ENCODE peak calls at places on chromosomes 13 and 19, in seven cellular contexts. N is lower leg skin; W is fibroblast of the aortic adventitia; M is nephron progenitor cell; Y is CD8-positive, alpha-beta T cell; S is stimulated activated CD4-positive, alpha-beta T cell treated with anti-CD3 and anti-CD28 coated beads, TNF-alpha, amount 100 ng/mL, for 48 hours; E is SW 1271. B is an unnamed sample.

GRCh38 chr19:29945017-29945416 is 3.0 kb downstream of the URI1 start:
- DNase-seq in N (no peak), E (no peak), M (no peak), W (no peak), Y (no peak), S (no peak), B (no peak)

GRCh38 chr19:46962030-46962570 is 57.5 kb upstream of the NPAS1 start:
- DNase-seq in S (no peak), E (no peak), N (no peak), M (no peak), W (no peak), Y (no peak), B (no peak)

GRCh38 chr13:36713842-36714241 is 40.0 kb downstream of the SERTM1 start:
- DNase-seq in S (no peak), M (no peak), E (no peak), W (peak), Y (no peak), N (no peak), B (no peak)

GRCh38 chr19:13091400-13092161 is 11.1 kb downstream of the LYL1 start:
- DNase-seq in E (no peak), Y (no peak), N (no peak), M (no peak), S (no peak), W (peak), B (no peak)

GRCh38 chr19:46862504-46862835 is 1.7 kb downstream of the ARHGAP35 start:
- DNase-seq in E (no peak), M (no peak), W (peak), Y (no peak), N (no peak), S (no peak), B (no peak)

GRCh38 chr13:60261432-60262351 is 98.0 kb upstream of the DIAPH3 start:
- DNase-seq in S (no peak), E (no peak), M (no peak), Y (no peak), W (no peak), N (no peak), B (no peak)

GRCh38 chr19:10764340-10764894 is 46.5 kb downstream of the DNM2 start:
- DNase-seq in S (no peak), W (no peak), E (no peak), N (no peak), M (peak), Y (no peak), B (no peak)

GRCh38 chr19:8615813-8616596 is 5.5 kb upstream of the ADAMTS10 start:
- DNase-seq in E (peak), N (peak), M (peak), Y (no peak), W (peak), S (peak), B (no peak)

GRCh38 chr19:35000338-35000646 is 169 bp downstream of the GRAMD1A start:
- DNase-seq in M (no peak), E (no peak), Y (no peak), W (no peak), S (no peak), N (no peak), B (no peak)

GRCh38 chr19:28184997-28185396 is 1028.0 kb downstream of the UQCRFS1 start:
- DNase-seq in W (peak), S (no peak), N (no peak), E (no peak), M (no peak), Y (no peak), B (no peak)

GRCh38 chr13:109569938-109570711 is 216.3 kb downstream of the IRS2 start:
- DNase-seq in W (no peak), N (no peak), S (peak), E (no peak), M (no peak), Y (no peak), B (no peak)

GRCh38 chr19:40778865-40779284 is 828 bp downstream of the RAB4B start:
- DNase-seq in E (no peak), Y (no peak), M (no peak), N (no peak), S (no peak), W (no peak), B (no peak)

GRCh38 chr19:55635334-55635717 is 5.5 kb upstream of the ZNF580 start:
- DNase-seq in S (no peak), M (no peak), N (no peak), E (no peak), Y (no peak), W (no peak), B (no peak)

GRCh38 chr19:29844891-29845575 is 33.2 kb downstream of the CCNE1 start:
- DNase-seq in W (peak), Y (peak), E (peak), N (peak), M (peak), S (peak), B (peak)

GRCh38 chr13:43786766-43787517 is at the start of gene ENOX1:
- DNase-seq in M (peak), E (peak), W (peak), S (peak), Y (no peak), N (no peak), B (no peak)

GRCh38 chr13:65479692-65480091 is 1750.4 kb downstream of the PCDH9 start:
- DNase-seq in W (no peak), N (no peak), Y (no peak), S (no peak), M (no peak), E (no peak), B (no peak)

GRCh38 chr19:14821958-14822357 is 13.0 kb downstream of the OR7A5 start:
- DNase-seq in N (no peak), S (no peak), M (no peak), W (no peak), E (no peak), Y (no peak), B (no peak)

GRCh38 chr19:3842948-3843347 is 25.9 kb downstream of the ZFR2 start:
- DNase-seq in S (no peak), N (no peak), E (no peak), W (no peak), Y (no peak), M (no peak), B (no peak)

GRCh38 chr19:47226426-47227346 is 4.3 kb downstream of the BBC3 start:
- DNase-seq in S (no peak), E (peak), Y (no peak), M (no peak), W (peak), N (peak), B (no peak)

GRCh38 chr13:30881191-30881651 is 24.9 kb upstream of the MEDAG start:
- DNase-seq in Y (no peak), N (peak), W (peak), E (no peak), S (no peak), M (no peak), B (no peak)

GRCh38 chr13:54742984-54743383 is 1714.4 kb downstream of the OLFM4 start:
- DNase-seq in N (no peak), W (no peak), E (no peak), S (no peak), M (no peak), Y (no peak), B (no peak)

GRCh38 chr19:2636897-2637683 is 65.4 kb downstream of the GNG7 start:
- DNase-seq in W (peak), M (peak), Y (peak), E (peak), S (peak), N (no peak), B (no peak)

GRCh38 chr19:51726049-51726448 is 2.3 kb upstream of the HAS1 start:
- DNase-seq in M (no peak), E (no peak), N (peak), Y (no peak), W (peak), S (no peak), B (peak)

GRCh38 chr19:35153701-35154534 is 617 bp upstream of the FXYD5 start:
- DNase-seq in Y (peak), N (no peak), S (peak), W (no peak), M (peak), E (peak), B (no peak)

GRCh38 chr19:46015961-46016425 is 6.9 kb downstream of the PGLYRP1 start:
- DNase-seq in S (no peak), M (peak), Y (no peak), N (no peak), E (no peak), W (no peak), B (no peak)

GRCh38 chr13:30702006-30702405 is 33.3 kb upstream of the ALOX5AP start:
- DNase-seq in M (no peak), E (no peak), Y (no peak), N (no peak), S (no peak), W (no peak), B (no peak)

GRCh38 chr19:14632286-14632685 is 42.4 kb downstream of the ADGRE3 start:
- DNase-seq in E (peak), Y (no peak), N (no peak), M (no peak), W (peak), S (peak), B (no peak)

GRCh38 chr13:65095697-65096096 is 2134.4 kb downstream of the PCDH9 start:
- DNase-seq in W (no peak), S (no peak), N (no peak), E (no peak), M (no peak), Y (no peak), B (no peak)

GRCh38 chr13:101624210-101624922 is 171.9 kb downstream of the ITGBL1 start:
- DNase-seq in Y (no peak), N (no peak), W (peak), E (no peak), S (no peak), M (no peak), B (no peak)

B was measured in keratinocyte.